ENCODE peak calls at places on chromosomes 3 and 15, in five cellular contexts. One of them, this sample, is unnamed.
A peak's percentile ranks its signal among the peaks of the same experiment; 100 is the strongest.

GRCh38 chr3:48528754-48529153 is 24.8 kb upstream of the SHISA5 start:
- DNase-seq in NCI-H1694 treated with DMSO at 0.1 percent for 48 hours: no peak
- DNase-seq in astrocyte of the hippocampus: no peak
- DNase-seq in MG63: no peak
- DNase-seq in AG09319: no peak
- DNase-seq in this sample: no peak

GRCh38 chr15:42152921-42153680 is 3.3 kb downstream of the PLA2G4F start:
- DNase-seq in AG09319: no peak
- DNase-seq in astrocyte of the hippocampus: no peak
- DNase-seq in MG63: no peak
- DNase-seq in NCI-H1694 treated with DMSO at 0.1 percent for 48 hours: no peak
- DNase-seq in this sample: no peak

GRCh38 chr15:66761723-66762595 is 59.9 kb downstream of the SMAD6 start:
- DNase-seq in astrocyte of the hippocampus: peak; percentile 73
- DNase-seq in MG63: peak; percentile 85
- DNase-seq in AG09319: no peak
- DNase-seq in NCI-H1694 treated with DMSO at 0.1 percent for 48 hours: no peak
- DNase-seq in this sample: no peak

GRCh38 chr3:128327606-128328031 is 139.1 kb downstream of the DNAJB8 start:
- DNase-seq in astrocyte of the hippocampus: no peak
- DNase-seq in AG09319: no peak
- DNase-seq in NCI-H1694 treated with DMSO at 0.1 percent for 48 hours: no peak
- DNase-seq in MG63: peak; percentile 41
- DNase-seq in this sample: no peak

GRCh38 chr3:8524249-8524648 is 22.6 kb downstream of the LMCD1 start:
- DNase-seq in AG09319: no peak
- DNase-seq in NCI-H1694 treated with DMSO at 0.1 percent for 48 hours: no peak
- DNase-seq in astrocyte of the hippocampus: no peak
- DNase-seq in MG63: peak; percentile 11
- DNase-seq in this sample: no peak

GRCh38 chr3:188390775-188391443 is 237.0 kb downstream of the LPP start:
- DNase-seq in NCI-H1694 treated with DMSO at 0.1 percent for 48 hours: no peak
- DNase-seq in MG63: no peak
- DNase-seq in astrocyte of the hippocampus: no peak
- DNase-seq in AG09319: no peak
- DNase-seq in this sample: no peak

GRCh38 chr15:22262613-22263020 is 182.3 kb downstream of the OR4M2 start:
- DNase-seq in MG63: no peak
- DNase-seq in AG09319: no peak
- DNase-seq in astrocyte of the hippocampus: no peak
- DNase-seq in NCI-H1694 treated with DMSO at 0.1 percent for 48 hours: no peak
- DNase-seq in this sample: no peak

GRCh38 chr3:159829056-159829995 is 159.3 kb upstream of the IL12A start:
- DNase-seq in astrocyte of the hippocampus: peak; percentile 23
- DNase-seq in MG63: peak; percentile 90
- DNase-seq in AG09319: no peak
- DNase-seq in NCI-H1694 treated with DMSO at 0.1 percent for 48 hours: no peak
- DNase-seq in this sample: no peak

GRCh38 chr3:194270627-194271458 is 80.3 kb downstream of the CPN2 start:
- DNase-seq in MG63: peak; percentile 80
- DNase-seq in NCI-H1694 treated with DMSO at 0.1 percent for 48 hours: no peak
- DNase-seq in AG09319: no peak
- DNase-seq in astrocyte of the hippocampus: peak; percentile 81
- DNase-seq in this sample: peak; percentile 59

GRCh38 chr3:18194431-18194830 is 230.7 kb downstream of the SATB1 start:
- DNase-seq in AG09319: no peak
- DNase-seq in astrocyte of the hippocampus: no peak
- DNase-seq in NCI-H1694 treated with DMSO at 0.1 percent for 48 hours: no peak
- DNase-seq in MG63: no peak
- DNase-seq in this sample: no peak

GRCh38 chr15:33071451-33071850 is 123.1 kb downstream of the FMN1 start:
- DNase-seq in MG63: no peak
- DNase-seq in AG09319: no peak
- DNase-seq in NCI-H1694 treated with DMSO at 0.1 percent for 48 hours: no peak
- DNase-seq in astrocyte of the hippocampus: no peak
- DNase-seq in this sample: no peak

GRCh38 chr15:54815546-54815945 is 381.2 kb downstream of the RSL24D1 start:
- DNase-seq in NCI-H1694 treated with DMSO at 0.1 percent for 48 hours: no peak
- DNase-seq in AG09319: no peak
- DNase-seq in astrocyte of the hippocampus: no peak
- DNase-seq in MG63: no peak
- DNase-seq in this sample: no peak

GRCh38 chr3:31230834-31231233 is 301.9 kb upstream of the STT3B start:
- DNase-seq in NCI-H1694 treated with DMSO at 0.1 percent for 48 hours: no peak
- DNase-seq in AG09319: no peak
- DNase-seq in MG63: peak; percentile 5
- DNase-seq in astrocyte of the hippocampus: peak; percentile 19
- DNase-seq in this sample: no peak

GRCh38 chr3:151217208-151217607 is 14.2 kb upstream of the GPR171 start:
- DNase-seq in AG09319: no peak
- DNase-seq in NCI-H1694 treated with DMSO at 0.1 percent for 48 hours: no peak
- DNase-seq in MG63: no peak
- DNase-seq in astrocyte of the hippocampus: no peak
- DNase-seq in this sample: no peak

GRCh38 chr3:129936757-129937156 is 37.8 kb upstream of the TRH start:
- DNase-seq in AG09319: peak; percentile 42
- DNase-seq in astrocyte of the hippocampus: peak; percentile 87
- DNase-seq in NCI-H1694 treated with DMSO at 0.1 percent for 48 hours: no peak
- DNase-seq in MG63: peak; percentile 75
- DNase-seq in this sample: no peak

GRCh38 chr15:101437209-101437608 is 52.3 kb downstream of the PCSK6 start:
- DNase-seq in MG63: peak; percentile 59
- DNase-seq in astrocyte of the hippocampus: no peak
- DNase-seq in AG09319: no peak
- DNase-seq in NCI-H1694 treated with DMSO at 0.1 percent for 48 hours: no peak
- DNase-seq in this sample: no peak

GRCh38 chr3:190059242-190059590 is 61.5 kb downstream of the P3H2 start:
- DNase-seq in NCI-H1694 treated with DMSO at 0.1 percent for 48 hours: no peak
- DNase-seq in astrocyte of the hippocampus: no peak
- DNase-seq in AG09319: no peak
- DNase-seq in MG63: no peak
- DNase-seq in this sample: no peak

GRCh38 chr15:65372787-65373067 is 5.1 kb downstream of the IGDCC3 start:
- DNase-seq in astrocyte of the hippocampus: no peak
- DNase-seq in NCI-H1694 treated with DMSO at 0.1 percent for 48 hours: peak; percentile 38
- DNase-seq in MG63: no peak
- DNase-seq in AG09319: no peak
- DNase-seq in this sample: no peak

GRCh38 chr3:108090066-108090700 is 648 bp downstream of the CD47 start:
- DNase-seq in astrocyte of the hippocampus: peak; percentile 71
- DNase-seq in NCI-H1694 treated with DMSO at 0.1 percent for 48 hours: peak; percentile 18
- DNase-seq in MG63: peak; percentile 42
- DNase-seq in AG09319: no peak
- DNase-seq in this sample: no peak

GRCh38 chr3:13085081-13085845 is 12.0 kb upstream of the IQSEC1 start:
- DNase-seq in AG09319: no peak
- DNase-seq in NCI-H1694 treated with DMSO at 0.1 percent for 48 hours: no peak
- DNase-seq in MG63: no peak
- DNase-seq in astrocyte of the hippocampus: no peak
- DNase-seq in this sample: no peak

GRCh38 chr3:107689355-107689754 is 166.6 kb downstream of the BBX start:
- DNase-seq in MG63: no peak
- DNase-seq in AG09319: no peak
- DNase-seq in NCI-H1694 treated with DMSO at 0.1 percent for 48 hours: no peak
- DNase-seq in astrocyte of the hippocampus: no peak
- DNase-seq in this sample: no peak

GRCh38 chr3:54814224-54814623 is 113.6 kb downstream of the LRTM1 start:
- DNase-seq in NCI-H1694 treated with DMSO at 0.1 percent for 48 hours: no peak
- DNase-seq in MG63: no peak
- DNase-seq in astrocyte of the hippocampus: no peak
- DNase-seq in AG09319: no peak
- DNase-seq in this sample: no peak

GRCh38 chr15:48865387-48866079 is 12.4 kb upstream of the EID1 start:
- DNase-seq in AG09319: no peak
- DNase-seq in astrocyte of the hippocampus: peak; percentile 54
- DNase-seq in MG63: peak; percentile 64
- DNase-seq in NCI-H1694 treated with DMSO at 0.1 percent for 48 hours: no peak
- DNase-seq in this sample: no peak

GRCh38 chr3:171321241-171321640 is 139.0 kb downstream of the TNIK start:
- DNase-seq in MG63: no peak
- DNase-seq in AG09319: peak; percentile 15
- DNase-seq in NCI-H1694 treated with DMSO at 0.1 percent for 48 hours: no peak
- DNase-seq in astrocyte of the hippocampus: no peak
- DNase-seq in this sample: no peak

GRCh38 chr15:45377630-45378148 is 655 bp downstream of the GATM start:
- DNase-seq in MG63: peak; percentile 10
- DNase-seq in NCI-H1694 treated with DMSO at 0.1 percent for 48 hours: peak; percentile 78
- DNase-seq in astrocyte of the hippocampus: peak; percentile 31
- DNase-seq in AG09319: no peak
- DNase-seq in this sample: peak; percentile 71

GRCh38 chr15:65054333-65055200 is 9.4 kb downstream of the SLC51B start:
- DNase-seq in NCI-H1694 treated with DMSO at 0.1 percent for 48 hours: peak; percentile 50
- DNase-seq in AG09319: no peak
- DNase-seq in astrocyte of the hippocampus: peak; percentile 87
- DNase-seq in MG63: peak; percentile 65
- DNase-seq in this sample: peak; percentile 89

This sample was measured in cerebellum.